ENCODE peak calls at places on chromosomes 13 and 19, in nine cellular contexts. T, X, H, W, K, E, U, O and M are unnamed samples.
A peak's percentile ranks its signal among the peaks of the same experiment; 100 is the strongest.

GRCh38 chr19:10644351-10645007 is 9.7 kb upstream of the ILF3 start:
- DNase-seq in T (peak; percentile 82), X (peak; percentile 79), H (peak; percentile 76), W (peak; percentile 85), K (peak; percentile 76), E (peak; percentile 76), U (peak; percentile 80), O (peak; percentile 81), M (peak; percentile 74)

GRCh38 chr13:31159306-31159705 is 2.4 kb downstream of the HSPH1 start:
- DNase-seq in T (no peak), X (no peak), H (no peak), W (no peak), K (no peak), E (no peak), U (no peak), O (no peak), M (no peak)

GRCh38 chr19:9934132-9934950 is 2.0 kb downstream of the OLFM2 start:
- DNase-seq in T (peak; percentile 87), X (peak; percentile 87), H (peak; percentile 30), W (peak; percentile 86), K (peak; percentile 79), E (peak; percentile 34), U (peak; percentile 67), O (peak; percentile 74), M (peak; percentile 60)

GRCh38 chr19:55809381-55810058 is 22.3 kb downstream of the NLRP11 start:
- DNase-seq in T (no peak), X (peak; percentile 8), H (no peak), W (no peak), K (peak; percentile 1), E (peak; percentile 84), U (peak; percentile 19), O (peak; percentile 44), M (peak; percentile 98)

GRCh38 chr13:90201198-90201597 is 1146.3 kb upstream of the MIR17HG start:
- DNase-seq in T (no peak), X (no peak), H (no peak), W (no peak), K (no peak), E (peak; percentile 36), U (no peak), O (peak; percentile 55), M (no peak)

GRCh38 chr19:35226748-35227147 is 1.8 kb downstream of the FAM187B start:
- DNase-seq in T (no peak), X (no peak), H (no peak), W (no peak), K (no peak), E (no peak), U (peak; percentile 0), O (no peak), M (no peak)

GRCh38 chr13:80363890-80364503 is 23.1 kb upstream of the SPRY2 start:
- DNase-seq in T (no peak), X (no peak), H (no peak), W (no peak), K (no peak), E (peak; percentile 55), U (no peak), O (peak; percentile 61), M (no peak)

GRCh38 chr13:45167611-45168554 is 33.0 kb downstream of the KCTD4 start:
- DNase-seq in T (no peak), X (no peak), H (no peak), W (no peak), K (no peak), E (peak; percentile 43), U (no peak), O (peak; percentile 25), M (no peak)

GRCh38 chr13:41548870-41549269 is 91.5 kb downstream of the RGCC start:
- DNase-seq in T (no peak), X (no peak), H (no peak), W (no peak), K (no peak), E (no peak), U (no peak), O (no peak), M (no peak)

GRCh38 chr13:103876571-103876970 is 810.4 kb upstream of the SLC10A2 start:
- DNase-seq in T (no peak), X (no peak), H (no peak), W (no peak), K (no peak), E (no peak), U (no peak), O (no peak), M (no peak)

GRCh38 chr19:18051887-18052286 is 34.8 kb downstream of the IL12RB1 start:
- DNase-seq in T (no peak), X (no peak), H (no peak), W (no peak), K (no peak), E (no peak), U (no peak), O (no peak), M (no peak)

GRCh38 chr19:35348909-35349611 is 1.4 kb downstream of the FFAR1 start:
- DNase-seq in T (no peak), X (no peak), H (no peak), W (no peak), K (no peak), E (no peak), U (no peak), O (no peak), M (no peak)